ENCODE peak calls at places on chromosomes 12 and 14, in seven cellular contexts. V is lower leg skin, P is A549, Y is body of pancreas, S is heart left ventricle, O is transverse colon, U is K562. A is an unnamed sample.

GRCh38 chr14:56648508-56649301 is 69.1 kb downstream of the TMEM260 start:
- DNase-seq in P (no peak), Y (no peak), U (no peak), O (no peak), V (no peak), S (no peak), A (no peak)

GRCh38 chr12:79690606-79691298 is at the start of gene PAWR:
- DNase-seq in V (peak), Y (peak), U (no peak), S (peak), P (peak), O (peak), A (peak)

GRCh38 chr14:106875503-106875902 is 1349.1 kb downstream of the TMEM121 start:
- DNase-seq in S (no peak), Y (peak), O (peak), V (no peak), P (no peak), U (no peak), A (no peak)

GRCh38 chr14:80850197-80850814 is 91.2 kb downstream of the CEP128 start:
- DNase-seq in S (no peak), P (peak), Y (no peak), O (no peak), V (no peak), U (peak), A (peak)

GRCh38 chr14:98890556-98891340 is 381.2 kb downstream of the BCL11B start:
- DNase-seq in P (no peak), V (no peak), Y (peak), S (no peak), O (no peak), U (no peak), A (no peak)

GRCh38 chr12:6262635-6263034 is 47.8 kb upstream of the PLEKHG6 start:
- DNase-seq in P (no peak), Y (no peak), V (no peak), S (no peak), O (no peak), U (peak), A (no peak)

GRCh38 chr12:133251732-133252131 is 16.1 kb upstream of the ANHX start:
- DNase-seq in V (no peak), P (no peak), S (no peak), O (no peak), Y (no peak), U (no peak), A (no peak)

GRCh38 chr12:58167622-58168021 is 226.3 kb downstream of the ATP23 start:
- DNase-seq in Y (no peak), S (no peak), V (no peak), U (no peak), P (no peak), O (no peak), A (no peak)

GRCh38 chr12:72271741-72272661 is at the start of gene TRHDE:
- DNase-seq in Y (peak), U (no peak), S (no peak), O (peak), V (no peak), P (no peak), A (peak)

GRCh38 chr12:712172-712863 is 40.1 kb upstream of the WNK1 start:
- DNase-seq in V (no peak), U (no peak), S (no peak), P (no peak), Y (no peak), O (no peak), A (no peak)

DNA sequence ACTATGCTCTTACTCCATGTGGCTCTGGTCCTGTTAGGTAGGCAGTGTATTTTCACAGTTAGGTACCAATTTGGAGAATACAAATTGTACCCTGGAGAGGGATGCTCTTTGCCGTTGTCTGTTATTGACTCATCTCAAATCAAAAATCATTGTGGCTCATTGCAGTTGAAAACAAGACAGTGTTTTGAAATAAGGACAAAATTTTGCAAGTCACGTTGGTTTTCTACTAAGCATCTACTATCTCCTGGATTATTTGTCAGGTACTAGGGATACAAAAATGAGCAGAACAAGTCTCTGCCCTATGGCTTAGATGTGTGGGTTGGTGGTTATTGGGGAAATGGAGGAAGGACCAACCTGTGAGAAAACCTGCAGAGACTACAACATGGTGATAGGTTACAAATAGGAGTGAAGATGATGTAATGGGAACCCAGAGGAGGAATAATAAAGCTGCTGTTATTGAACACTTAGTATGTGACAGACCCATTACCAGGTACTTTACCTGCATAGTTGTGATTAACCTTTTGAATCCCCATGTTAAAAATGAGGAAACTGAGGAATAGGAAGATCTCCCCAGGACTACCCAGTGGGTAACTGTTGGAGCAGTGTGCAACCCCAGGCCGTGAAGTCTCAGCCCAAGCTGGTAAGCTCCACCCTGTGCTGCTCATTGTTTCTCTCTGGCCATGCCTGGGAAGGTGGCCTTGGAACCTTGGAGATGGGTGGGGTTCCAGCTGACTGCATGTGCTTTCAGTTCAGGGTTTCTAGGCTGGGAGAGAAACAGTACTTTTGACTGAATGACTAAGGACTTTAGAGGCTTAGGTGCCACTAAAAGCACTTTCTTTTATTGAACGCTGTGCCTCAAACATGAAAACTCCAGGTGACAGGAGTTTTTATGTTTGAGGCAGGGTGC is 72.9 kb upstream of the SRSF5 start:
- DNase-seq in Y (peak), S (no peak), P (no peak), O (peak), U (peak), V (no peak), A (peak)
- TF ChIP-seq POLR2A in Y (peak), S (no peak), P (no peak), O (no peak), U (no peak), V (no peak), A (no peak)

GRCh38 chr12:122078141-122079037 is at the start of gene MLXIP:
- DNase-seq in V (peak), Y (peak), O (peak), P (peak), U (peak), S (peak), A (peak)
- TF ChIP-seq POLR2A in V (peak), Y (peak), O (peak), P (peak), U (peak), S (peak), A (peak)

GRCh38 chr12:9754097-9754964 is 6.4 kb downstream of the CD69 start:
- DNase-seq in O (no peak), S (no peak), Y (no peak), V (no peak), P (no peak), U (no peak), A (no peak)

GRCh38 chr12:9753042-9753820 is 7.5 kb downstream of the CD69 start:
- DNase-seq in U (no peak), P (no peak), V (no peak), Y (no peak), S (no peak), O (no peak), A (no peak)

GRCh38 chr12:9752145-9752717 is 8.5 kb downstream of the CD69 start:
- DNase-seq in V (no peak), P (no peak), Y (no peak), S (no peak), U (no peak), O (no peak), A (no peak)

GRCh38 chr12:9750276-9751203 is 10.2 kb downstream of the CD69 start:
- DNase-seq in P (peak), S (peak), U (peak), O (peak), Y (peak), V (peak), A (peak)

GRCh38 chr12:9751204-9752144 is 9.2 kb downstream of the CD69 start:
- DNase-seq in V (no peak), Y (no peak), O (no peak), U (peak), S (no peak), P (peak), A (peak)
- TF ChIP-seq POLR2A in V (no peak), Y (no peak), O (no peak), U (peak), S (no peak), P (no peak), A (peak)

GRCh38 chr14:102942069-102942468 is 19.6 kb downstream of the AMN start:
- DNase-seq in U (no peak), V (no peak), S (no peak), P (no peak), O (no peak), Y (no peak), A (no peak)
- TF ChIP-seq POLR2A in U (no peak), V (no peak), S (no peak), P (no peak), O (no peak), Y (no peak), A (no peak)